ENCODE peak calls at places on chromosomes 11 and 22, in eight cellular contexts. G is central memory CD8-positive, alpha-beta T cell; Z is fibroblast of the aortic adventitia; W is ELR; J is hepatic stellate cell; X is RKO; N is NCI-H2029; P is iPS-NIHi11. U is an unnamed sample.
A peak's percentile ranks its signal among the peaks of the same experiment; 100 is the strongest.

GRCh38 chr22:42717197-42717967 is 3.3 kb downstream of the A4GALT start:
- DNase-seq in Z (peak; percentile 31), P (peak; percentile 59), G (no peak), N (no peak), J (no peak), W (no peak), X (no peak), U (no peak)

GRCh38 chr22:31893460-31893859 is 50.9 kb upstream of the YWHAH start:
- DNase-seq in N (no peak), W (no peak), P (no peak), G (no peak), J (no peak), Z (no peak), X (no peak), U (no peak)

GRCh38 chr11:111283945-111284481 is 14.3 kb upstream of the POU2AF3 start:
- DNase-seq in X (no peak), J (no peak), P (no peak), Z (no peak), N (no peak), G (no peak), W (peak; percentile 32), U (no peak)

GRCh38 chr11:42812960-42813359 is 498.8 kb upstream of the API5 start:
- DNase-seq in N (no peak), P (no peak), Z (no peak), G (no peak), X (no peak), J (no peak), W (no peak), U (no peak)

GRCh38 chr22:45233827-45234226 is 6.9 kb downstream of the KIAA0930 start:
- DNase-seq in G (no peak), X (no peak), W (no peak), Z (no peak), J (no peak), P (no peak), N (no peak), U (no peak)

GRCh38 chr22:30460147-30460546 is 11.7 kb downstream of the SEC14L3 start:
- DNase-seq in G (no peak), N (peak; percentile 94), X (no peak), W (no peak), J (no peak), P (no peak), Z (no peak), U (no peak)

GRCh38 chr11:126561327-126561893 is 205.9 kb downstream of the ST3GAL4 start:
- DNase-seq in N (no peak), P (peak; percentile 83), X (peak; percentile 68), J (peak; percentile 55), G (no peak), W (peak; percentile 49), Z (peak; percentile 75), U (no peak)

GRCh38 chr11:59062602-59063529 is 23.2 kb upstream of the GLYATL1B start:
- DNase-seq in J (no peak), Z (no peak), P (no peak), W (no peak), G (no peak), X (no peak), N (no peak), U (no peak)

GRCh38 chr22:36356708-36357694 is 30.8 kb downstream of the MYH9 start:
- DNase-seq in G (peak; percentile 44), W (peak; percentile 66), N (no peak), Z (no peak), J (no peak), X (no peak), P (no peak), U (peak; percentile 65)

U was measured in activated T-cell treated with anti-CD3 and anti-CD28 coated beads, Interleukin-2, amount 50 U/mL, for 24 hours.